ENCODE peak calls at places on chromosomes 7 and 10, in ten cellular contexts. Q, L, A, R, K, O, Y, S, B and M are unnamed samples.

GRCh38 chr10:119477444-119477843 is 65.1 kb downstream of the RGS10 start:
- DNase-seq in Q (no peak), L (peak), A (no peak), R (no peak), K (no peak), O (no peak), Y (no peak), S (no peak), B (no peak), M (no peak)

GRCh38 chr7:66554326-66554725 is 74.4 kb upstream of the KCTD7 start:
- DNase-seq in Q (no peak), L (no peak), A (no peak), R (no peak), K (peak), O (no peak), Y (no peak), S (no peak), B (no peak), M (no peak)

GRCh38 chr7:6359021-6359420 is 86.6 kb upstream of the CYTH3 start:
- DNase-seq in Q (no peak), L (no peak), A (no peak), R (no peak), K (no peak), O (no peak), Y (no peak), S (no peak), B (no peak), M (no peak)

GRCh38 chr7:68152205-68152604 is 1155.6 kb downstream of the TYW1 start:
- DNase-seq in Q (no peak), L (no peak), A (no peak), R (no peak), K (no peak), O (no peak), Y (no peak), S (no peak), B (no peak), M (no peak)

GRCh38 chr10:12631216-12631615 is 281.9 kb downstream of the CAMK1D start:
- DNase-seq in Q (peak), L (no peak), A (no peak), R (peak), K (no peak), O (peak), Y (no peak), S (peak), B (no peak), M (peak)

GRCh38 chr7:64893401-64893800 is 9.7 kb upstream of the ZNF273 start:
- DNase-seq in Q (no peak), L (no peak), A (no peak), R (no peak), K (no peak), O (no peak), Y (no peak), S (no peak), B (no peak), M (no peak)

GRCh38 chr7:5494683-5495561 is 71.3 kb upstream of the TNRC18 start:
- DNase-seq in Q (peak), L (peak), A (peak), R (peak), K (peak), O (peak), Y (peak), S (peak), B (peak), M (peak)

GRCh38 chr10:126198681-126199080 is 189.6 kb downstream of the ADAM12 start:
- DNase-seq in Q (peak), L (no peak), A (no peak), R (no peak), K (no peak), O (no peak), Y (no peak), S (no peak), B (no peak), M (peak)

GRCh38 chr7:128904381-128905197 is 5.9 kb downstream of the KCP start:
- DNase-seq in Q (peak), L (peak), A (no peak), R (peak), K (peak), O (peak), Y (no peak), S (peak), B (no peak), M (peak)

GRCh38 chr10:79347894-79348639 is 798 bp downstream of the PPIF start:
- DNase-seq in Q (peak), L (peak), A (peak), R (peak), K (peak), O (peak), Y (no peak), S (peak), B (peak), M (peak)

GRCh38 chr7:86643478-86644281 is at the start of gene GRM3:
- DNase-seq in Q (no peak), L (no peak), A (no peak), R (no peak), K (no peak), O (no peak), Y (no peak), S (no peak), B (peak), M (no peak)

GRCh38 chr10:96292971-96293909 is 11.0 kb upstream of the DNTT start:
- DNase-seq in Q (peak), L (peak), A (no peak), R (peak), K (no peak), O (peak), Y (no peak), S (peak), B (peak), M (peak)

GRCh38 chr7:46881507-46882127 is 700.3 kb downstream of the TNS3 start:
- DNase-seq in Q (no peak), L (no peak), A (no peak), R (peak), K (no peak), O (no peak), Y (peak), S (no peak), B (no peak), M (peak)

GRCh38 chr7:44639701-44640321 is 33.4 kb downstream of the OGDH start:
- DNase-seq in Q (peak), L (no peak), A (peak), R (peak), K (no peak), O (peak), Y (no peak), S (peak), B (peak), M (peak)

GRCh38 chr10:96370575-96371157 is 11.9 kb upstream of the OPALIN start:
- DNase-seq in Q (peak), L (peak), A (no peak), R (peak), K (no peak), O (peak), Y (no peak), S (peak), B (peak), M (peak)

GRCh38 chr10:78178940-78179339 is 145.3 kb downstream of the RPS24 start:
- DNase-seq in Q (peak), L (no peak), A (no peak), R (peak), K (no peak), O (peak), Y (no peak), S (peak), B (no peak), M (peak)

GRCh38 chr7:84188811-84189405 is 5.7 kb downstream of the SEMA3A start:
- DNase-seq in Q (peak), L (no peak), A (no peak), R (peak), K (no peak), O (peak), Y (no peak), S (peak), B (no peak), M (peak)

GRCh38 chr7:141402277-141402996 is 148.8 kb upstream of the AGK start:
- DNase-seq in Q (no peak), L (no peak), A (no peak), R (no peak), K (no peak), O (no peak), Y (no peak), S (no peak), B (peak), M (no peak)

GRCh38 chr7:157430721-157431120 is 93.9 kb downstream of the DNAJB6 start:
- DNase-seq in Q (no peak), L (no peak), A (no peak), R (no peak), K (peak), O (no peak), Y (no peak), S (no peak), B (no peak), M (no peak)

GRCh38 chr7:159143780-159144755 is 599 bp downstream of the VIPR2 start:
- DNase-seq in Q (no peak), L (no peak), A (peak), R (no peak), K (no peak), O (no peak), Y (peak), S (no peak), B (peak), M (peak)

GRCh38 chr10:660980-661890 is 28.2 kb downstream of the DIP2C start:
- DNase-seq in Q (no peak), L (no peak), A (peak), R (no peak), K (peak), O (no peak), Y (no peak), S (no peak), B (no peak), M (no peak)

GRCh38 chr10:12483996-12484944 is 134.9 kb downstream of the CAMK1D start:
- DNase-seq in Q (no peak), L (peak), A (no peak), R (no peak), K (no peak), O (no peak), Y (no peak), S (no peak), B (no peak), M (no peak)

GRCh38 chr10:28708921-28709461 is 31.7 kb downstream of the BAMBI start:
- DNase-seq in Q (no peak), L (no peak), A (no peak), R (no peak), K (no peak), O (no peak), Y (no peak), S (no peak), B (no peak), M (no peak)

GRCh38 chr10:111973306-111973705 is 210.3 kb downstream of the GPAM start:
- DNase-seq in Q (peak), L (no peak), A (no peak), R (no peak), K (no peak), O (no peak), Y (no peak), S (peak), B (no peak), M (no peak)

GRCh38 chr7:148474421-148474820 is 116.1 kb upstream of the C7orf33 start:
- DNase-seq in Q (no peak), L (no peak), A (no peak), R (no peak), K (no peak), O (no peak), Y (no peak), S (no peak), B (no peak), M (no peak)

DNA sequence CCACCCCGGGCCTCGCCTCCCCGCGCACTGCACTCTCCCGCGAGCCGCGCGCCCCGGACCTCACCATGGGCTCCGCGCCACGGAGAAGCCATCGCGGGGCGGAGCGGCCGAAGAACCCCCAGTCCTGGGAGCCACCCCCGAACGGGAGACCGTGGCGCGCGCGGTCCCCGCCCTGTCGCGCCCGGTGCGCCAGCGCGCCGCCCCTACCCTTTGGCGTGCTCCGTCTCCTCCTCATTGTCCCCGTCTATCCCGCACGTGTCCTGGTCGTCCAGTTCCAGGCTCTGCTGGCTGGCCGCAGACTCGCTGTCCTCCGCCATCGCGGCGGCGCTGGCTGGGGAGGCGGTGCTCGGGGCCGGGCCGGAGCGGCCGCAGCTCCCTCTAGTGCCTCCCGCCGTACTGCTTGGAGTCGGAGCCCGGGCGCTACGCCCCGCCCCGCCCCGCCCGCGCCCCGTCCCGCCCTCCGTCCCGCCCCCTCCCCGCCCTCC is at the start of gene NMT2:
- DNase-seq in Q (no peak), L (no peak), A (no peak), R (no peak), K (no peak), O (no peak), Y (no peak), S (no peak), B (no peak), M (no peak)
- TF ChIP-seq CTCF in Q (peak), L (peak), A (peak), R (no peak), K (no peak), O (peak), Y (peak), S (peak), B (no peak), M (peak)

DNA sequence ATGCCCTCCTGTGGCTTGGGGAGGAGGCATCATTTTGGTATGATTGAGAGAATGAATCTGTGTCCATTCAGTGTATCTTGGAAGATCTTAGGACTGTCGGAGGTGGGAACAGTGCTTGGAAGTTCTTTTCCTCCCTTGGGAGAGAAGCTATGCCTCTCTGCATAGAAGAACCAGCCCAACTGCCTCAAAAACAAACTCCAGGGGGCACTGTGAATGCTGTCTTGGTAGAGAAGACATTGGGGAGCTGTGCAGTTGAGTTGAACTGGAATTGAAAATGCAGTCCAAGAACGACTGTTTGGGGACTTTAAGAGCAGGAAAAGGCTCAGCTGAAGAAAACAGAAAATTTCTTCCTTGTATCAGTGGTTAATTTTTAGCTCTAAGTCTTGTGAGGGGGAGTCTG is 4.9 kb upstream of the GJD4 start:
- DNase-seq in Q (no peak), L (no peak), A (no peak), R (peak), K (no peak), O (no peak), Y (no peak), S (peak), B (no peak), M (peak)
- TF ChIP-seq CTCF in Q (peak), L (no peak), A (no peak), R (peak), K (no peak), O (peak), Y (no peak), S (no peak), B (no peak), M (peak)

GRCh38 chr7:110090113-110090820 is 1000.7 kb upstream of the LRRN3 start:
- DNase-seq in Q (no peak), L (peak), A (no peak), R (peak), K (no peak), O (peak), Y (no peak), S (peak), B (no peak), M (peak)
- TF ChIP-seq CTCF in Q (no peak), L (no peak), A (no peak), R (peak), K (no peak), O (peak), Y (peak), S (peak), B (peak), M (peak)

DNA sequence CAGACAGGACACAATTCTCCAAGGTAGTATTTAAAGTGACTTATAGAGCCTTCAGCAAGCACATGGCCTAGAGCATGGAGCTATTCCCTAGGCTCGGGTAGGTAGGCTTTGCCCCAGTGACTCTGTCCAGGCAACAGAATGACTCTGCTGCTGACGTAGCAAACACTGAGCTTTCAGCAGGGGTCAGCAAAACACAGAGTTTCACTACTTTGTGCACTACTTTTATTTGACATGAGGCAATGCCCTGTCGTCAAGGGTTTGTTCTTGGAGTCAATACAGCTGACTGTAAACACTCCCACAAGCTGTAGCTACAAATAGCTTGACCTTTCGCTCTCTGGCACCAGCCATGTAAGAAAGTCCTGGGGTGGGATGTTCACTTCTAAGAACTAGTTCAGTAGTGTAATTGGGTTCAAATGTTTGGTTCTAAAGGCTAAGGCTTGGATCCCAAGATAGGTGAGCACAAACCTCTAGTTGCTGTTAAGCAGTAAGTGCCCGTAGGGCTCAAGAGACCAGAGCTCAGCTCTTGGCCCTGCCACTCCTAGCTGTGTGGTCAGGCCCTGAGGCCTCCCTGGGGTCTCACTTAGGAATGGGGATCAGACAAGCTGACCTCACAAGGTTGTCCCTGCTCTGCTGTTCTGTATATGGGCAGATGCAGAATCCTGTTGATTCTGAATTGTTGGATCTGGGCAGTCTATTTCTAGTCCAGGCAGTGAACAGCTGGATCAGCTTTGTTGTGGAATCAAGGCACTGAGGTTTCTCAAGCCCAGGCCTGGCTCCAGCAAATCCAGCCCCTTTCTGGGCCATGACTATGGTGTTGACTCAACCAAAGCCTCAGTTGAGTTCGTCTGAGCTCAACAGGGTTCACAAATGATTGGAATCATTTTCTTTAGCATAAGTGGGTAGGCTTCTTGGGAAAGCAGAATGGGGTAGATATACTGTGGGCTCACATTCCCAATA is 10.7 kb downstream of the NODAL start:
- DNase-seq in Q (peak), L (no peak), A (peak), R (peak), K (peak), O (peak), Y (no peak), S (no peak), B (no peak), M (peak)
- TF ChIP-seq CTCF in Q (no peak), L (no peak), A (peak), R (no peak), K (no peak), O (peak), Y (peak), S (no peak), B (no peak), M (peak)

DNA sequence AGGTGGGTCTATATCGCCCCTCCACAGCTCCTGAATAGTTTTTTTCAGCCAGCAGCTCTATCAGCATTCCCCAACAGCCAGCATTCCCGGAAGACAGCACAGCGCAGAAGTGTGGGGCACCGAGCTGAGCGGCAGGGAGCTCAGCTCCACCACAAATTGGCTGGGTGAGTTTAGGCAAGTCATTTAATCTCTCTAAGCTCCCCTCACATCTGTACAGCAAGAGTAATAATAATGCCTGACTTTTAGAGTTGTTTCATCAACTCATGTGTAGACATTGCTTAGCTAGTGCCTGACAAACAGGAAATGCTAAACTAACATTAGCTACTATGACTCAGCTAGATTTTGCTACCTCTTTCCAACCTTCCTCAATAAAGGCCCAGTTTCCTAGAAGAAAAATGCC is 247.9 kb upstream of the PTN start:
- DNase-seq in Q (peak), L (no peak), A (no peak), R (peak), K (no peak), O (peak), Y (no peak), S (peak), B (no peak), M (peak)
- TF ChIP-seq CTCF in Q (no peak), L (no peak), A (no peak), R (no peak), K (no peak), O (no peak), Y (no peak), S (no peak), B (no peak), M (no peak)

GRCh38 chr10:97498841-97499560 is at the start of gene UBTD1:
- DNase-seq in Q (peak), L (no peak), A (peak), R (no peak), K (peak), O (peak), Y (no peak), S (peak), B (no peak), M (peak)
- TF ChIP-seq CTCF in Q (peak), L (no peak), A (no peak), R (no peak), K (no peak), O (no peak), Y (no peak), S (no peak), B (no peak), M (no peak)

GRCh38 chr7:100825760-100826545 is 1.4 kb downstream of the EPHB4 start:
- DNase-seq in Q (peak), L (no peak), A (no peak), R (peak), K (no peak), O (peak), Y (no peak), S (peak), B (no peak), M (peak)
- TF ChIP-seq CTCF in Q (peak), L (no peak), A (no peak), R (peak), K (no peak), O (peak), Y (no peak), S (peak), B (peak), M (peak)

GRCh38 chr7:150784120-150784736 is 15.9 kb downstream of the TMEM176B start:
- DNase-seq in Q (no peak), L (no peak), A (no peak), R (no peak), K (no peak), O (no peak), Y (no peak), S (no peak), B (no peak), M (no peak)

GRCh38 chr7:150784954-150785353 is 15.2 kb downstream of the TMEM176B start:
- DNase-seq in Q (no peak), L (no peak), A (no peak), R (no peak), K (no peak), O (no peak), Y (no peak), S (no peak), B (no peak), M (no peak)

GRCh38 chr7:150790416-150791075 is 9.6 kb downstream of the TMEM176B start:
- DNase-seq in Q (no peak), L (no peak), A (no peak), R (no peak), K (no peak), O (no peak), Y (no peak), S (no peak), B (no peak), M (no peak)

GRCh38 chr7:150788474-150789269 is 11.5 kb downstream of the TMEM176B start:
- DNase-seq in Q (peak), L (no peak), A (peak), R (no peak), K (peak), O (peak), Y (no peak), S (no peak), B (no peak), M (no peak)

GRCh38 chr7:150787321-150788281 is 12.6 kb downstream of the TMEM176B start:
- DNase-seq in Q (no peak), L (no peak), A (no peak), R (no peak), K (no peak), O (no peak), Y (no peak), S (no peak), B (no peak), M (peak)
- TF ChIP-seq CTCF in Q (no peak), L (no peak), A (no peak), R (no peak), K (no peak), O (no peak), Y (no peak), S (no peak), B (no peak), M (no peak)

GRCh38 chr7:132343196-132343595 is 233.1 kb downstream of the PLXNA4 start:
- DNase-seq in Q (peak), L (no peak), A (no peak), R (peak), K (no peak), O (no peak), Y (no peak), S (peak), B (no peak), M (no peak)
- TF ChIP-seq CTCF in Q (no peak), L (no peak), A (no peak), R (no peak), K (no peak), O (no peak), Y (no peak), S (no peak), B (no peak), M (no peak)